ENCODE peak calls at places on chromosome 15, in ten cellular contexts. W, G, K, X, M, S, Z, N, D and J are unnamed samples.

GRCh38 chr15:73955326-73955725 is 29.1 kb downstream of the LOXL1 start:
- DNase-seq in X (no peak), G (no peak), D (no peak), W (no peak), M (no peak), S (no peak), N (no peak), Z (no peak), K (no peak), J (no peak)

GRCh38 chr15:31352911-31353811 is 26.5 kb downstream of the KLF13 start:
- DNase-seq in Z (no peak), W (no peak), G (no peak), M (peak; percentile 79), K (no peak), N (peak; percentile 78), S (no peak), X (peak; percentile 78), D (peak; percentile 69), J (no peak)

GRCh38 chr15:94080416-94080815 is 150.9 kb upstream of the MCTP2 start:
- DNase-seq in Z (no peak), K (peak; percentile 88), S (no peak), M (no peak), W (peak; percentile 79), G (peak; percentile 40), X (no peak), D (no peak), N (no peak), J (no peak)

GRCh38 chr15:68417051-68417450 is 14.9 kb downstream of the ITGA11 start:
- DNase-seq in K (no peak), Z (no peak), D (no peak), M (peak; percentile 26), N (no peak), G (no peak), W (no peak), S (no peak), X (no peak), J (no peak)

GRCh38 chr15:62895139-62895866 is 147.2 kb upstream of the TPM1 start:
- DNase-seq in M (no peak), Z (no peak), X (peak; percentile 96), S (no peak), K (peak; percentile 86), D (no peak), G (no peak), N (no peak), W (no peak), J (no peak)

GRCh38 chr15:40435331-40436089 is 5.2 kb upstream of the BAHD1 start:
- DNase-seq in K (no peak), N (no peak), X (no peak), W (no peak), M (no peak), G (no peak), D (no peak), Z (no peak), S (no peak), J (no peak)

GRCh38 chr15:39798382-39798781 is 15.7 kb upstream of the FSIP1 start:
- DNase-seq in W (no peak), N (no peak), X (no peak), Z (no peak), K (no peak), M (no peak), D (no peak), S (no peak), G (no peak), J (no peak)

GRCh38 chr15:35885870-35886269 is 339.9 kb upstream of the DPH6 start:
- DNase-seq in G (no peak), M (no peak), K (no peak), S (no peak), W (no peak), N (no peak), D (no peak), X (no peak), Z (no peak), J (no peak)

GRCh38 chr15:80906159-80906775 is 83.4 kb downstream of the MESD start:
- DNase-seq in Z (no peak), S (no peak), K (peak; percentile 87), G (no peak), M (no peak), D (no peak), X (no peak), N (peak; percentile 50), W (peak; percentile 69), J (no peak)

GRCh38 chr15:98896802-98897732 is 110.5 kb downstream of the PGPEP1L start:
- DNase-seq in W (no peak), M (no peak), Z (no peak), N (no peak), G (peak; percentile 62), S (no peak), D (no peak), X (peak; percentile 99), K (peak; percentile 96), J (no peak)

GRCh38 chr15:51658664-51659063 is 22.6 kb upstream of the SCG3 start:
- DNase-seq in X (no peak), M (no peak), K (no peak), N (no peak), D (no peak), Z (no peak), G (no peak), S (peak; percentile 24), W (no peak), J (no peak)

GRCh38 chr15:89356634-89357298 is 22.1 kb upstream of the POLG start:
- DNase-seq in W (no peak), N (peak; percentile 45), S (peak; percentile 21), Z (no peak), D (no peak), G (no peak), M (no peak), K (no peak), X (peak; percentile 22), J (no peak)

GRCh38 chr15:73239564-73240208 is 129.1 kb downstream of the HCN4 start:
- DNase-seq in X (peak; percentile 13), Z (no peak), S (no peak), D (no peak), M (no peak), W (no peak), N (no peak), G (no peak), K (no peak), J (no peak)

GRCh38 chr15:49865925-49866757 is 245.3 kb downstream of the DTWD1 start:
- DNase-seq in X (peak; percentile 78), D (no peak), S (no peak), N (no peak), K (peak; percentile 20), W (no peak), M (no peak), G (no peak), Z (no peak), J (no peak)

GRCh38 chr15:31489801-31490646 is 163.4 kb downstream of the KLF13 start:
- DNase-seq in X (peak; percentile 74), K (peak; percentile 43), M (peak; percentile 73), W (peak; percentile 74), D (peak; percentile 47), G (peak; percentile 79), S (peak; percentile 25), N (peak; percentile 54), Z (no peak), J (no peak)

GRCh38 chr15:82972990-82973389 is 13.0 kb upstream of the RAMAC start:
- DNase-seq in Z (no peak), S (no peak), K (no peak), W (no peak), M (no peak), G (no peak), D (no peak), N (no peak), X (no peak), J (no peak)

GRCh38 chr15:84575493-84575892 is 25.3 kb upstream of the ZSCAN2 start:
- DNase-seq in Z (no peak), D (no peak), K (no peak), G (no peak), S (no peak), X (no peak), W (no peak), M (no peak), N (no peak), J (no peak)

GRCh38 chr15:64246364-64247189 is 83.8 kb upstream of the PPIB start:
- DNase-seq in G (peak; percentile 22), X (peak; percentile 93), W (peak; percentile 11), N (peak; percentile 16), D (peak; percentile 52), M (no peak), K (peak; percentile 90), S (no peak), Z (no peak), J (peak; percentile 43)

GRCh38 chr15:45555914-45556608 is 31.1 kb upstream of the BLOC1S6 start:
- DNase-seq in N (no peak), Z (no peak), G (no peak), M (no peak), S (no peak), D (no peak), W (no peak), X (no peak), K (no peak), J (no peak)

GRCh38 chr15:92576597-92577200 is 78.9 kb downstream of the FAM174B start:
- DNase-seq in W (no peak), N (no peak), X (no peak), D (no peak), M (no peak), K (no peak), G (no peak), S (no peak), Z (no peak), J (no peak)

GRCh38 chr15:79099692-79100091 is 9.1 kb upstream of the RASGRF1 start:
- DNase-seq in W (no peak), S (no peak), G (no peak), D (no peak), Z (no peak), N (no peak), X (no peak), M (no peak), K (no peak), J (no peak)

GRCh38 chr15:31303434-31304073 is 23.1 kb upstream of the KLF13 start:
- DNase-seq in D (no peak), M (peak; percentile 57), W (peak; percentile 64), Z (no peak), K (no peak), X (peak; percentile 16), S (no peak), G (no peak), N (no peak), J (no peak)

GRCh38 chr15:39304201-39304841 is 276.6 kb upstream of the THBS1 start:
- DNase-seq in Z (no peak), K (no peak), D (no peak), W (no peak), G (no peak), N (no peak), S (no peak), M (no peak), X (no peak), J (no peak)

GRCh38 chr15:66006986-66007385 is 137.7 kb downstream of the RAB11A start:
- DNase-seq in N (no peak), M (no peak), D (no peak), G (no peak), S (no peak), Z (no peak), W (no peak), K (peak; percentile 44), X (peak; percentile 50), J (no peak)

GRCh38 chr15:85403745-85404144 is 23.3 kb downstream of the AKAP13 start:
- DNase-seq in N (no peak), S (no peak), D (no peak), G (no peak), X (peak; percentile 79), W (no peak), K (no peak), Z (no peak), M (no peak), J (no peak)

GRCh38 chr15:48802867-48803266 is 8.0 kb downstream of the CEP152 start:
- DNase-seq in W (no peak), M (no peak), X (peak; percentile 93), K (peak; percentile 82), G (peak; percentile 25), S (no peak), D (no peak), N (no peak), Z (no peak), J (no peak)

GRCh38 chr15:83475551-83475950 is 28.4 kb downstream of the SH3GL3 start:
- DNase-seq in Z (no peak), K (peak; percentile 45), D (no peak), S (no peak), W (peak; percentile 33), M (no peak), G (peak; percentile 32), X (peak; percentile 25), N (no peak), J (no peak)

GRCh38 chr15:29337156-29337959 is 67.7 kb upstream of the NSMCE3 start:
- DNase-seq in N (no peak), M (no peak), K (no peak), G (no peak), Z (no peak), S (no peak), D (no peak), X (peak; percentile 18), W (no peak), J (no peak)